ENCODE peak calls at places on chromosomes 7 and 10, in ten cellular contexts. A is endothelial cell of umbilical vein, Z is vagina, I is SK-N-SH, W is Karpas-422, V is HL-60, K is astrocyte, Q is right lobe of liver, M is A549, G is heart right ventricle. J is an unnamed sample.

GRCh38 chr10:73772280-73773151 is 9.3 kb upstream of the CHCHD1 start:
- DNase-seq in G (peak; percentile 83), I (peak; percentile 95), V (peak; percentile 75), A (peak; percentile 80), W (peak; percentile 89), K (peak; percentile 73), Z (no peak), Q (peak; percentile 92), M (peak; percentile 69), J (peak; percentile 92)

GRCh38 chr7:123738356-123738755 is 10.4 kb downstream of the WASL start:
- DNase-seq in W (no peak), M (no peak), Q (no peak), I (no peak), G (no peak), A (no peak), V (no peak), K (no peak), Z (no peak), J (no peak)

GRCh38 chr7:1024876-1025746 is 19.2 kb upstream of the GPR146 start:
- DNase-seq in Q (no peak), M (no peak), W (no peak), A (no peak), I (no peak), Z (no peak), G (no peak), K (no peak), V (no peak), J (no peak)

GRCh38 chr10:132839061-132839460 is 53.1 kb upstream of the NKX6-2 start:
- DNase-seq in W (no peak), A (no peak), V (no peak), K (no peak), Z (no peak), M (no peak), I (no peak), G (no peak), Q (no peak), J (peak; percentile 35)

GRCh38 chr7:143308632-143309031 is 7.3 kb upstream of the CLCN1 start:
- DNase-seq in V (no peak), Q (no peak), A (no peak), K (no peak), M (no peak), I (no peak), G (no peak), W (no peak), Z (no peak), J (no peak)

GRCh38 chr7:26993816-26994810 is 101.7 kb downstream of the HOXA1 start:
- DNase-seq in K (no peak), Q (no peak), M (no peak), Z (no peak), W (no peak), A (no peak), I (no peak), V (no peak), G (no peak), J (no peak)

GRCh38 chr7:47327698-47328391 is 254.1 kb downstream of the TNS3 start:
- DNase-seq in Q (peak; percentile 74), A (peak; percentile 48), W (no peak), Z (no peak), G (peak; percentile 94), K (peak; percentile 79), M (no peak), I (peak; percentile 62), V (no peak), J (peak; percentile 92)

GRCh38 chr10:11958956-11959355 is 83.7 kb downstream of the UPF2 start:
- DNase-seq in G (no peak), M (no peak), I (no peak), A (no peak), W (no peak), V (no peak), K (no peak), Q (no peak), Z (no peak), J (no peak)

DNA sequence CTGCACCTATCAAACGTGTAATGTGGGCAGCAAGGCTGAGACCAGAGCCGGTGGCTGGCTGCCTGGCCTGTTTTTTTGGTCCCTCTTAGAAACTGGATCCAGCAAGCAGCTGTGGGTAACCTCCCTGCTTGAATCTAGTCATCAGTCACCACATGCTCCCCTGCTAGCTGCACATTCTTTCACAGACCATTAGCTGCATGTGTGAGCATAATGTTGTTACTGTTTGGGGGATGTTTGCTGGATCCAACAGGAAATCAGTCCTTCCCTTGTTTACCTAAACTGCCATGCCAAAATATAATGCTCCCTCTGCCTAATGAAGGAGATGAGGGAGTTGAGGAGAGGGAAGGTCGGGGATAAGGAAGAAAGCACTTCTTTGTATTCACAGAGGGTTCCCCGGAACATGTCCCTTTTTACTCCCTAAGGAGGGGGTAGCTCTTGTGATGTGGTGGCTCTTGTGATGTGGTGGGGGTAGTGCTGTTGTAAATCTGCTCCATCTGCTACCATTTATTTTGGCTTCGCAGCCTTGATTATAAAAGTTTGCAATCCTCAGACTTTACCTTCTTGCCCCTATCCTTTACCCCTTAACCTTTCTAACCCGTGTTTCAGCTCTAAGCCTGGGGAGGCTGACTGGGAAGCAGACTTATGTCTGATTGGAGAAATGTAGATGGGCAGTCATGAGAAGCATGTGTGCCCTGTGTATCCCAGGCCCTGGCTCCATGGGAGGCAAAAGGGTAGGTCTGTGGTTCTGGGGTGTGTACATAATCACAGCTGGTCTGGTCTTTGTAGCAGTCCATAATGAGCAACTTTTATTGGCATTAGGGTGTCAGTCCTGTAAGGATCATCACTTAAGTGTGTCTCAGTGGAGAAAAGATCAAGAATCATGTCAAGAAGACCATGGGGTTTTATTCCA is 20.8 kb downstream of the LOXL4 start:
- DNase-seq in A (no peak), I (no peak), K (peak; percentile 84), W (no peak), M (no peak), G (no peak), Q (no peak), V (no peak), Z (no peak), J (no peak)
- H3K27ac ChIP-seq in A (no peak overlapping the region), I (no peak overlapping the region), K (peak overlapping the region; percentile 19), W (no peak overlapping the region), M (no peak overlapping the region), G (no peak overlapping the region), Q (no peak overlapping the region), V (no peak overlapping the region), Z (no peak overlapping the region), J (no peak overlapping the region)

DNA sequence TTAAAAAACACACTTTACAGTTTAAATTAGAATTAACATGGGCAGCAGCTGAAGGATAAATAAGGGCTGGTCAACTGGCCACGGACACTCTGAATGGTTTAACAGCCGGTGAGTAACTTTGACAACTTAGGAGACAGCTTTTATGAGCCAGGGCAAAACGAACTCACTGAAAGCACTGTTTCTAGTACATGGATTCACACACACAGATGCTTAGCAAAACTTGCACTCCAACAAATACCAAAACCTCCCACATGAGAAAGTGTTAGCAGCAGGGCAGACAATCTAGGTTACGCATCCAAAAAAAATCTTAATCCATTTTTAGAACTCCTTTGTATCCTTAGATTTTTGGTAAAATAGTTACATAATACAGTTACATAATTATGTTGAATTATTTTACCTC is 486.4 kb downstream of the PHTF2 start:
- DNase-seq in M (no peak), V (no peak), Z (no peak), W (no peak), K (peak; percentile 33), G (no peak), A (no peak), I (no peak), Q (no peak), J (no peak)
- H3K27ac ChIP-seq in M (no peak overlapping the region), V (no peak overlapping the region), Z (no peak overlapping the region), W (no peak overlapping the region), K (no peak overlapping the region), G (no peak overlapping the region), A (no peak overlapping the region), I (no peak overlapping the region), Q (no peak overlapping the region), J (no peak overlapping the region)

GRCh38 chr10:33843379-33843778 is 508.9 kb upstream of the NRP1 start:
- DNase-seq in A (no peak), V (no peak), W (no peak), I (no peak), Q (no peak), Z (no peak), G (no peak), M (no peak), K (no peak), J (no peak)

GRCh38 chr10:33841678-33842077 is 507.2 kb upstream of the NRP1 start:
- DNase-seq in W (no peak), I (no peak), M (no peak), G (no peak), A (no peak), K (no peak), Z (no peak), Q (no peak), V (no peak), J (no peak)

GRCh38 chr10:33832124-33832787 is 497.8 kb upstream of the NRP1 start:
- DNase-seq in I (no peak), V (no peak), M (no peak), Q (no peak), G (no peak), A (no peak), W (no peak), Z (no peak), K (no peak), J (no peak)

DNA sequence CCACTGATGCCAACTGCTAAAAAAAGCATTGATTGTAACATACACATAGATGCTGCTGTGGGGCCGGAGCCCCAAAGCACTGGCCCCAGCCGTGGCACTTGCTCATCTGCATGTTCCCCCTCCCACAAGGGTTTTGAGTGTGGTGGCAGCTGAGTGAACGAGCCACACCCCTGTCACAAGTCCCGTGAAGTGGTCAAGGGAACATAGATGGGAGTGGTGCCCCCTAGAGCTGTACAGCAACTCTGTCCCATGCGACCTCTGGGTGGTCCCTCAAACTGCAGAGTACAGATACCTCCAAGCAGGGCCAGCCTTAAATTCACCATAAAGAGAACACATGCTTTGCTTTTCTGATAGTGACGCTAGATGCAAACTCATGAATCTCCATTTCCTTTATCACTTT is 503.3 kb upstream of the NRP1 start:
- DNase-seq in I (no peak), W (no peak), K (no peak), V (no peak), Z (no peak), G (no peak), Q (no peak), A (no peak), M (no peak), J (no peak)
- H3K27ac ChIP-seq in I (no peak overlapping the region), W (no peak overlapping the region), K (no peak overlapping the region), V (no peak overlapping the region), Z (no peak overlapping the region), G (no peak overlapping the region), Q (no peak overlapping the region), A (no peak overlapping the region), M (no peak overlapping the region), J (no peak overlapping the region)

DNA sequence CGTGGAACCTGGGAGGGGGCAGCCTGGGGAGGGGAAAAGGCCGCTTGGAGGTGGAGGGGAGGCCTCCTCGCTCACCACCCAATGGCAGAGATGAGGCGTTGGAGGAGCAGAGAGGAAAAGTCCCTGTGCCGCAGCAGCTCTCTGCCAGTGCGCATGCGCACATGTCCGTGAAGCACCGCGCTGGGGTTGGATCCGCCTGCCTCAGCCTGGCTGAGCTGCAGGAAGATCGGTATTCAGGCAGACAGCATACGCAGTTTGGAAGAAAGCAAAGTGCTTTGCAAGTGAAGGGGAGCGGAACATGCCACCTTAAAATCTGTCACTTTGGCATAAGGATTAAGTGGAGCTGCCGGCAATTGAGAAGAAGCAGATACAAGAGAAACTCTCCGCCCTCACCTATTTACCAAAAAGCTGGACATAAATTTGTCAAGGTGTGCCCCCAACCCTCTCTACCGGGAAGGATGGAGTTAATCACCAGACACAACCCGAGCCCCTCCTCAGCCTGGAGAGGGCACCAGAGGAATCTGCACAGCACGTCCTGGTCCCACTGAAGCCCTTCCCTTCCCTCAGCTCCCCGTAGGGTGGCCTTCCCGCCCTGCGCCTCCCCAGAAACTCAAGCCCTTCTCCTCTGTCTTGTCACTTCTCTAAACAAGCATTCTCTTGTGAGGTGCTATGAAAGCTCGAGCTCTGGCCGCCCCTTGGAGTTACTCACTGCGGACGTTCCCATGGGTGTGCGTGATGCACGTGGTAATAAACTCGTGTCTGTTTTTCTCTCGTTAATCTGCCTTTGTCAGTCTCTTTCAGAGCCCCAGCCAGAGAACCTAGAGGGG is 32.2 kb upstream of the TMEM72 start:
- DNase-seq in A (peak; percentile 80), M (peak; percentile 66), W (no peak), K (peak; percentile 62), Q (peak; percentile 90), I (peak; percentile 86), Z (no peak), V (peak; percentile 46), G (peak; percentile 91), J (peak; percentile 50)
- H3K27ac ChIP-seq in A (no peak overlapping the region), M (peak overlapping the region; percentile 9), W (no peak overlapping the region), K (no peak overlapping the region), Q (no peak overlapping the region), I (no peak overlapping the region), Z (peak overlapping the region; percentile 81), V (no peak overlapping the region), G (peak overlapping the region; percentile 62), J (no peak overlapping the region)